ENCODE peak calls at places on chromosome 4, in eight cellular contexts. W is WTC11, Y is HCT116, F is A549, A is GM12878, L is endothelial cell of umbilical vein, K is NB4, I is HepG2. O is an unnamed sample.

GRCh38 chr4:23921447-23921845 is 31.6 kb upstream of the PPARGC1A start:
- DNase-seq in W (no peak), K (no peak), I (no peak), L (no peak), Y (no peak), F (no peak), A (no peak), O (no peak)

GRCh38 chr4:7922466-7922865 is 17.2 kb downstream of the AFAP1 start:
- DNase-seq in I (no peak), F (no peak), Y (no peak), A (no peak), W (no peak), L (no peak), K (no peak), O (no peak)

GRCh38 chr4:24975505-24975904 is 55.2 kb downstream of the LGI2 start:
- DNase-seq in A (no peak), Y (no peak), F (no peak), I (no peak), W (no peak), K (peak), L (no peak), O (no peak)

GRCh38 chr4:41120297-41121217 is 93.8 kb downstream of the APBB2 start:
- DNase-seq in I (no peak), Y (no peak), F (no peak), A (no peak), K (no peak), W (no peak), L (peak), O (no peak)

GRCh38 chr4:43331226-43332078 is 438.9 kb downstream of the GRXCR1 start:
- DNase-seq in Y (no peak), L (no peak), A (no peak), W (no peak), K (no peak), F (no peak), I (no peak), O (no peak)

GRCh38 chr4:86919824-86920223 is 15.0 kb upstream of the AFF1 start:
- DNase-seq in K (no peak), F (no peak), L (no peak), I (no peak), A (no peak), Y (no peak), W (no peak), O (no peak)

GRCh38 chr4:78624048-78624447 is 72.5 kb downstream of the ANXA3 start:
- DNase-seq in W (no peak), K (peak), F (no peak), I (no peak), Y (no peak), A (no peak), L (no peak), O (no peak)

GRCh38 chr4:76850010-76850441 is 47.9 kb downstream of the SOWAHB start:
- DNase-seq in L (peak), F (no peak), Y (peak), I (peak), W (no peak), A (no peak), K (no peak), O (no peak)

GRCh38 chr4:102850373-102850772 is 18.4 kb upstream of the CISD2 start:
- DNase-seq in W (no peak), F (no peak), A (no peak), Y (no peak), I (peak), L (no peak), K (no peak), O (no peak)

GRCh38 chr4:827209-828081 is 1.5 kb upstream of the CPLX1 start:
- DNase-seq in I (no peak), K (no peak), W (no peak), L (no peak), A (no peak), Y (no peak), F (no peak), O (no peak)

GRCh38 chr4:10569491-10569890 is 112.3 kb upstream of the ZNF518B start:
- DNase-seq in A (no peak), L (no peak), F (no peak), Y (no peak), K (no peak), W (no peak), I (no peak), O (no peak)

GRCh38 chr4:184475096-184475461 is 729 bp upstream of the IRF2 start:
- DNase-seq in A (no peak), Y (no peak), I (no peak), L (peak), F (peak), K (peak), W (peak), O (no peak)

GRCh38 chr4:93710101-93710846 is 118.3 kb upstream of the ATOH1 start:
- DNase-seq in K (peak), Y (peak), I (peak), A (peak), L (no peak), F (no peak), W (peak), O (no peak)

GRCh38 chr4:166092797-166093196 is 219.8 kb downstream of the TLL1 start:
- DNase-seq in I (no peak), F (no peak), Y (no peak), K (no peak), A (no peak), L (no peak), W (no peak), O (no peak)

GRCh38 chr4:38815879-38816782 is 11.5 kb upstream of the TLR1 start:
- DNase-seq in K (peak), I (no peak), Y (no peak), L (no peak), A (peak), W (no peak), F (no peak), O (no peak)
- TF ChIP-seq MAX in K (no peak), I (no peak), Y (no peak), L (no peak), A (no peak), W (no peak), F (no peak), O (no peak)

GRCh38 chr4:61446957-61447356 is 246.8 kb downstream of the ADGRL3 start:
- DNase-seq in Y (no peak), L (no peak), W (no peak), A (no peak), K (no peak), I (no peak), F (no peak), O (no peak)

GRCh38 chr4:61445374-61446063 is 245.4 kb downstream of the ADGRL3 start:
- DNase-seq in F (no peak), A (no peak), Y (no peak), L (no peak), K (no peak), W (no peak), I (peak), O (no peak)

GRCh38 chr4:61442936-61443335 is 242.8 kb downstream of the ADGRL3 start:
- DNase-seq in A (no peak), L (no peak), Y (no peak), K (no peak), F (no peak), I (no peak), W (no peak), O (no peak)

GRCh38 chr4:61440306-61440705 is 240.2 kb downstream of the ADGRL3 start:
- DNase-seq in I (no peak), Y (no peak), F (no peak), W (no peak), K (no peak), A (no peak), L (no peak), O (no peak)

GRCh38 chr4:61443813-61444510 is 243.8 kb downstream of the ADGRL3 start:
- DNase-seq in L (no peak), K (no peak), W (no peak), F (no peak), Y (no peak), A (no peak), I (peak), O (no peak)
- TF ChIP-seq MAX in L (no peak), K (no peak), W (no peak), F (no peak), Y (no peak), A (no peak), I (no peak), O (no peak)

DNA sequence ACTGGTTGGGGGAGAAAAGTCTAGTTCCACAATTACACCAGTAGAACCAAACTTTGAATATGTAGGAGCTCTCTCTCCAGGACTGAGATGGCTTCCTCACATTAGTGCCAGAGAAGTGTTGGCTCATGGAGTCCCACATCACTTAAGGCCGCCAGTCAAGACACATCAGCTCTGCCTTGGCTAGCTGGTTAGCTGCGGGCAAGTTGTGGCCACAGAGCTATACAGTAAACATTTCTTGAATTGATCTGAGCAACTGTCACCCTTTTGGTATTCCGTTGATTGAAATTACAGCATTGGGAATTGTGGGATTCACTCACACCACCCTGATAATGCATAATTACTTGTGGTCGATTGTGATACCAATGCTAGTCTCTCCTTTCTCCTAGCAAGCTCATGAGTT is 76.2 kb downstream of the LNX1 start:
- DNase-seq in F (no peak), W (no peak), K (no peak), I (no peak), L (no peak), A (no peak), Y (no peak), O (no peak)
- TF ChIP-seq MAX in F (no peak), W (no peak), K (no peak), I (no peak), L (no peak), A (no peak), Y (no peak), O (no peak)

GRCh38 chr4:81040175-81040659 is 9.7 kb downstream of the BMP3 start:
- DNase-seq in K (peak), W (no peak), A (no peak), F (no peak), I (no peak), L (peak), Y (no peak), O (no peak)
- TF ChIP-seq MAX in K (peak), W (no peak), A (no peak), F (no peak), I (no peak), L (no peak), Y (no peak), O (peak)

DNA sequence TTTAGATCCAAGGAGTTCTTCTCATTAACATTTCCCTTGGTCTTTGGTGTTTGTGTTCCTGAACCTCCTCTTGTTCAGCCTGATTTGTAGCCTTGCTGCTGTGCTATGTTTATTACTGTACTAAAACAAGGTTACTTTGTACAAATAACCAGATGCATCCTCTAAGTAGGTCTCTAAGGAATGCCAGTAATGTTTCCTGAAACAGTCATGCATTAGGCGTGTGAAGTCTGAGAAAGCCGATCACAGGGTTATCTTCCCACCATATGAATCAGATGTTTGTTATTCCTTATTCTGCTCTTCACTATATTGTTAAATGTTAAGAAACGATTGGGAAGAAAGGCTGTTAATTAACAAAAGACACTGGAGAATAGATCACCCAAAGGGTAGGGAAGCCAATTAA is 66.9 kb downstream of the GALNTL6 start:
- DNase-seq in W (no peak), L (peak), A (no peak), K (no peak), I (no peak), Y (peak), F (peak), O (no peak)
- TF ChIP-seq MAX in W (no peak), L (no peak), A (no peak), K (no peak), I (no peak), Y (no peak), F (no peak), O (no peak)